ENCODE peak calls at places on chromosomes 11 and 22, in six cellular contexts. C is endothelial cell of umbilical vein; K is heart left ventricle; Z is activated CD4-positive, alpha-beta T cell treated with anti-CD3 and anti-CD28 coated beads, Interleukin-2, amount 50 U/mL, for 48 hours; M is T-helper 1 cell; P is stimulated activated CD4-positive, alpha-beta T cell treated with anti-CD3 and anti-CD28 coated beads, Interleukin-1b, Interleukin-23, amount 100 ng/mL, for 1 hour. X is an unnamed sample.

GRCh38 chr11:118623291-118623655 is 15.9 kb downstream of the PHLDB1 start:
- DNase-seq in K (peak; percentile 57), C (peak; percentile 28), M (no peak), P (no peak), Z (no peak), X (no peak)

GRCh38 chr22:48667289-48667688 is 1160.4 kb downstream of the BRD1 start:
- DNase-seq in P (no peak), K (no peak), C (no peak), Z (no peak), M (no peak), X (no peak)

GRCh38 chr11:77592727-77593126 is 3.0 kb downstream of the AQP11 start:
- DNase-seq in M (no peak), K (no peak), C (no peak), Z (no peak), P (no peak), X (no peak)

GRCh38 chr22:32622004-32622761 is 147.6 kb downstream of the FBXO7 start:
- DNase-seq in C (no peak), P (no peak), Z (no peak), M (no peak), K (peak; percentile 75), X (no peak)

GRCh38 chr22:46359362-46359761 is 23.8 kb downstream of the TRMU start:
- DNase-seq in Z (no peak), M (no peak), K (no peak), C (no peak), P (no peak), X (no peak)

GRCh38 chr11:1604181-1604580 is 4.1 kb downstream of the KRTAP5-3 start:
- DNase-seq in C (no peak), M (no peak), Z (no peak), K (no peak), P (no peak), X (no peak)

GRCh38 chr11:12207384-12208150 is 97.2 kb downstream of the MICAL2 start:
- DNase-seq in K (no peak), M (no peak), P (no peak), Z (peak; percentile 74), C (no peak), X (peak; percentile 62)

GRCh38 chr11:45158210-45158644 is 11.8 kb downstream of the PRDM11 start:
- DNase-seq in Z (no peak), P (no peak), M (no peak), K (peak; percentile 73), C (no peak), X (no peak)

GRCh38 chr11:19316434-19316833 is 75.7 kb upstream of the E2F8 start:
- DNase-seq in M (no peak), C (no peak), P (no peak), Z (no peak), K (peak; percentile 76), X (no peak)

GRCh38 chr11:68863553-68864265 is 22.0 kb upstream of the CPT1A start:
- DNase-seq in Z (no peak), P (no peak), M (no peak), K (no peak), C (no peak), X (no peak)

GRCh38 chr11:78138694-78139421 is 568 bp downstream of the ALG8 start:
- DNase-seq in Z (peak; percentile 56), C (no peak), K (no peak), P (no peak), M (no peak), X (peak; percentile 24)

GRCh38 chr11:6586434-6587359 is 16.7 kb downstream of the RRP8 start:
- DNase-seq in P (no peak), M (no peak), C (no peak), K (peak; percentile 78), Z (no peak), X (no peak)

GRCh38 chr22:39593061-39593930 is 22.7 kb downstream of the CACNA1I start:
- DNase-seq in C (peak; percentile 81), P (no peak), Z (no peak), K (peak; percentile 49), M (no peak), X (no peak)

GRCh38 chr11:126111458-126112116 is 48.9 kb upstream of the CDON start:
- DNase-seq in P (no peak), Z (no peak), M (no peak), K (peak; percentile 78), C (no peak), X (no peak)

GRCh38 chr11:71977743-71978418 is 20.8 kb upstream of the IL18BP start:
- DNase-seq in K (no peak), Z (peak; percentile 61), C (peak; percentile 67), P (peak; percentile 15), M (no peak), X (peak; percentile 31)

GRCh38 chr22:37898441-37899181 is 7.5 kb upstream of the MICALL1 start:
- DNase-seq in K (no peak), Z (no peak), M (no peak), C (no peak), P (no peak), X (no peak)

GRCh38 chr11:2778630-2779498 is 79.1 kb upstream of the KCNQ1OT1 start:
- DNase-seq in Z (peak; percentile 1), K (peak; percentile 88), M (peak; percentile 7), C (peak; percentile 41), P (no peak), X (no peak)

GRCh38 chr22:18985761-18986160 is 49.7 kb upstream of the PRODH start:
- DNase-seq in M (no peak), P (no peak), Z (no peak), C (no peak), K (no peak), X (no peak)

GRCh38 chr11:34773826-34774225 is 142.4 kb downstream of the APIP start:
- DNase-seq in P (no peak), Z (no peak), C (no peak), K (no peak), M (no peak), X (no peak)

GRCh38 chr22:48536691-48537591 is 1290.7 kb downstream of the BRD1 start:
- DNase-seq in M (no peak), Z (no peak), P (no peak), K (no peak), C (no peak), X (no peak)

GRCh38 chr11:93444671-93445073 is 98.5 kb downstream of the SMCO4 start:
- DNase-seq in K (no peak), C (no peak), Z (peak; percentile 33), P (no peak), M (no peak), X (no peak)

GRCh38 chr11:94870422-94870821 is 102.3 kb downstream of the AMOTL1 start:
- DNase-seq in K (no peak), M (no peak), C (no peak), P (no peak), Z (no peak), X (no peak)

GRCh38 chr11:77371646-77372045 is 70.2 kb upstream of the GDPD4 start:
- DNase-seq in M (no peak), C (no peak), P (no peak), Z (no peak), K (no peak), X (no peak)

GRCh38 chr22:23884133-23884532 is 10.1 kb upstream of the MIF start:
- DNase-seq in M (no peak), C (no peak), K (no peak), P (no peak), Z (no peak), X (no peak)

GRCh38 chr22:42520663-42521546 is 1.3 kb upstream of the RRP7A start:
- DNase-seq in Z (no peak), M (no peak), P (no peak), K (no peak), C (no peak), X (no peak)

GRCh38 chr11:126113515-126113957 is 50.9 kb upstream of the CDON start:
- DNase-seq in M (no peak), K (peak; percentile 93), Z (no peak), P (no peak), C (peak; percentile 92), X (no peak)

GRCh38 chr11:2558402-2558801 is 113.6 kb downstream of the KCNQ1 start:
- DNase-seq in P (no peak), C (no peak), Z (no peak), K (no peak), M (no peak), X (no peak)